ENCODE peak calls at places on chromosomes 16 and 17, in nine cellular contexts. One of them, this sample, is unnamed.

GRCh38 chr17:53032861-53033271 is 789.9 kb upstream of the KIF2B start:
- DNase-seq in Panc1: no peak
- DNase-seq in adrenal gland: no peak
- DNase-seq in ovary: no peak
- DNase-seq in CD4-positive, alpha-beta T cell: no peak
- DNase-seq in aorta: no peak
- DNase-seq in gastrocnemius medialis: peak
- DNase-seq in HCT116: peak
- DNase-seq in RWPE1: peak
- DNase-seq in this sample: peak

GRCh38 chr17:40122466-40122943 is 734 bp downstream of the MSL1 start:
- DNase-seq in Panc1: no peak
- DNase-seq in adrenal gland: peak
- DNase-seq in ovary: peak
- DNase-seq in CD4-positive, alpha-beta T cell: no peak
- DNase-seq in aorta: peak
- DNase-seq in gastrocnemius medialis: peak
- DNase-seq in HCT116: no peak
- DNase-seq in RWPE1: no peak
- DNase-seq in this sample: no peak

GRCh38 chr16:14321542-14321941 is 250.4 kb downstream of the MRTFB start:
- DNase-seq in Panc1: no peak
- DNase-seq in adrenal gland: peak
- DNase-seq in ovary: peak
- DNase-seq in CD4-positive, alpha-beta T cell: no peak
- DNase-seq in aorta: no peak
- DNase-seq in gastrocnemius medialis: no peak
- DNase-seq in HCT116: no peak
- DNase-seq in RWPE1: no peak
- DNase-seq in this sample: no peak

GRCh38 chr17:1888741-1889140 is 58.9 kb downstream of the RPA1 start:
- DNase-seq in Panc1: no peak
- DNase-seq in adrenal gland: no peak
- DNase-seq in ovary: no peak
- DNase-seq in CD4-positive, alpha-beta T cell: no peak
- DNase-seq in aorta: no peak
- DNase-seq in gastrocnemius medialis: no peak
- DNase-seq in HCT116: no peak
- DNase-seq in RWPE1: no peak
- DNase-seq in this sample: no peak

GRCh38 chr17:1002412-1002753 is 5.5 kb downstream of the TIMM22 start:
- DNase-seq in Panc1: no peak
- DNase-seq in adrenal gland: no peak
- DNase-seq in ovary: peak
- DNase-seq in CD4-positive, alpha-beta T cell: no peak
- DNase-seq in aorta: no peak
- DNase-seq in gastrocnemius medialis: no peak
- DNase-seq in HCT116: no peak
- DNase-seq in RWPE1: no peak
- DNase-seq in this sample: no peak

GRCh38 chr16:8194795-8195194 is 395.5 kb downstream of the TMEM114 start:
- DNase-seq in Panc1: no peak
- DNase-seq in adrenal gland: no peak
- DNase-seq in ovary: no peak
- DNase-seq in CD4-positive, alpha-beta T cell: no peak
- DNase-seq in aorta: no peak
- DNase-seq in gastrocnemius medialis: no peak
- DNase-seq in HCT116: no peak
- DNase-seq in RWPE1: no peak
- DNase-seq in this sample: no peak

GRCh38 chr17:82449883-82450356 is 632 bp downstream of the CYBC1 start:
- DNase-seq in Panc1: no peak
- DNase-seq in adrenal gland: no peak
- DNase-seq in ovary: no peak
- DNase-seq in CD4-positive, alpha-beta T cell: no peak
- DNase-seq in aorta: no peak
- DNase-seq in gastrocnemius medialis: no peak
- DNase-seq in HCT116: no peak
- DNase-seq in RWPE1: no peak
- DNase-seq in this sample: no peak

GRCh38 chr16:678858-679807 is 1.1 kb upstream of the STUB1 start:
- DNase-seq in Panc1: no peak
- DNase-seq in adrenal gland: peak
- DNase-seq in ovary: peak
- DNase-seq in CD4-positive, alpha-beta T cell: peak
- DNase-seq in aorta: peak
- DNase-seq in gastrocnemius medialis: peak
- DNase-seq in HCT116: no peak
- DNase-seq in RWPE1: no peak
- DNase-seq in this sample: no peak

GRCh38 chr16:81620796-81621195 is 158.3 kb upstream of the PLCG2 start:
- DNase-seq in Panc1: no peak
- DNase-seq in adrenal gland: no peak
- DNase-seq in ovary: no peak
- DNase-seq in CD4-positive, alpha-beta T cell: no peak
- DNase-seq in aorta: no peak
- DNase-seq in gastrocnemius medialis: no peak
- DNase-seq in HCT116: no peak
- DNase-seq in RWPE1: no peak
- DNase-seq in this sample: no peak

GRCh38 chr17:77458202-77459017 is 317.6 kb downstream of the SEC14L1 start:
- DNase-seq in Panc1: no peak
- DNase-seq in adrenal gland: no peak
- DNase-seq in ovary: no peak
- DNase-seq in CD4-positive, alpha-beta T cell: no peak
- DNase-seq in aorta: no peak
- DNase-seq in gastrocnemius medialis: no peak
- DNase-seq in HCT116: no peak
- DNase-seq in RWPE1: no peak
- DNase-seq in this sample: no peak

GRCh38 chr17:50196826-50197225 is 4.6 kb downstream of the COL1A1 start:
- DNase-seq in Panc1: no peak
- DNase-seq in adrenal gland: no peak
- DNase-seq in ovary: no peak
- DNase-seq in CD4-positive, alpha-beta T cell: no peak
- DNase-seq in aorta: peak
- DNase-seq in gastrocnemius medialis: peak
- DNase-seq in HCT116: no peak
- DNase-seq in RWPE1: no peak
- DNase-seq in this sample: no peak
- H3K27ac ChIP-seq in Panc1: no peak
- H3K27ac ChIP-seq in adrenal gland: no peak
- H3K27ac ChIP-seq in ovary: peak
- H3K27ac ChIP-seq in CD4-positive, alpha-beta T cell: no peak
- H3K27ac ChIP-seq in aorta: peak
- H3K27ac ChIP-seq in gastrocnemius medialis: peak
- H3K27ac ChIP-seq in HCT116: no peak
- H3K27ac ChIP-seq in RWPE1: peak
- H3K27ac ChIP-seq in this sample: no peak

GRCh38 chr17:12406623-12407228 is 259.0 kb upstream of the MYOCD start:
- DNase-seq in Panc1: no peak
- DNase-seq in adrenal gland: no peak
- DNase-seq in ovary: no peak
- DNase-seq in CD4-positive, alpha-beta T cell: no peak
- DNase-seq in aorta: no peak
- DNase-seq in gastrocnemius medialis: no peak
- DNase-seq in HCT116: no peak
- DNase-seq in RWPE1: no peak
- DNase-seq in this sample: no peak

GRCh38 chr17:12398636-12399035 is 267.1 kb upstream of the MYOCD start:
- DNase-seq in Panc1: no peak
- DNase-seq in adrenal gland: no peak
- DNase-seq in ovary: no peak
- DNase-seq in CD4-positive, alpha-beta T cell: no peak
- DNase-seq in aorta: no peak
- DNase-seq in gastrocnemius medialis: no peak
- DNase-seq in HCT116: no peak
- DNase-seq in RWPE1: no peak
- DNase-seq in this sample: no peak

GRCh38 chr17:12403881-12404398 is 261.8 kb upstream of the MYOCD start:
- DNase-seq in Panc1: no peak
- DNase-seq in adrenal gland: no peak
- DNase-seq in ovary: no peak
- DNase-seq in CD4-positive, alpha-beta T cell: no peak
- DNase-seq in aorta: no peak
- DNase-seq in gastrocnemius medialis: no peak
- DNase-seq in HCT116: no peak
- DNase-seq in RWPE1: no peak
- DNase-seq in this sample: no peak

GRCh38 chr17:12407495-12407894 is 258.2 kb upstream of the MYOCD start:
- DNase-seq in Panc1: no peak
- DNase-seq in adrenal gland: no peak
- DNase-seq in ovary: no peak
- DNase-seq in CD4-positive, alpha-beta T cell: no peak
- DNase-seq in aorta: no peak
- DNase-seq in gastrocnemius medialis: no peak
- DNase-seq in HCT116: no peak
- DNase-seq in RWPE1: no peak
- DNase-seq in this sample: no peak

DNA sequence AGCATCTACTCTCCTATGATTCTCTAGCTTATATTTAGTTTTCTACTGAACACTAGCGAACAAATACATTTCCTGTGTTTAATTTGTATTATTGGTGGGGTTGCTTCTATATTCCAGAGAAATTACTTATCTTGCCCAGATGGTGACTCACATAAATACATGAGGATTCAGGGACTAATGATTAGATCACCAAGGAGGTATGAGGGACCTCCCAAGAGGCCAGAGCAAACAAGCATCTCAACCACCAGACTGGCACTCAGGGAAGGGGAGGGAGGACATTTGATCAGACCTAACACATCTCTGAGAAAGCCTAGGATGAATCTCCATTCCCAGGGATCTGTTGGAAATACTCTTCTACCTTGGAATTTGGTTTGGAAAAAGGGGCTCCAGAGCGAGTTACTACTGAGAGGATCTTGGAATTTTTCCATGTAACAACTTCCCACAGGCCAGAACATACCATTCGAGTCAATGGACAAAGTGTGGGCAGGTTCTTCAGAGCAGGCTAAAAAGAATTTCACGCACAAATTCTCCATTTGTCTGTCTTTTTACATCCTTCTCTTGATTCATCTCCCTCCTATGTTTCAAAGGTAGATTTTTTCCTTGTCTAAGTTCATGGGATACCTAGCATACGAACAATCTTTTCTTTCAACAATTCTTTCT is 262.6 kb upstream of the MYOCD start:
- DNase-seq in Panc1: no peak
- DNase-seq in adrenal gland: no peak
- DNase-seq in ovary: no peak
- DNase-seq in CD4-positive, alpha-beta T cell: no peak
- DNase-seq in aorta: no peak
- DNase-seq in gastrocnemius medialis: no peak
- DNase-seq in HCT116: no peak
- DNase-seq in RWPE1: peak
- DNase-seq in this sample: no peak
- H3K27ac ChIP-seq in Panc1: no peak
- H3K27ac ChIP-seq in adrenal gland: no peak
- H3K27ac ChIP-seq in ovary: no peak
- H3K27ac ChIP-seq in CD4-positive, alpha-beta T cell: no peak
- H3K27ac ChIP-seq in aorta: no peak
- H3K27ac ChIP-seq in gastrocnemius medialis: no peak
- H3K27ac ChIP-seq in HCT116: no peak
- H3K27ac ChIP-seq in RWPE1: no peak
- H3K27ac ChIP-seq in this sample: no peak

GRCh38 chr16:17374668-17375255 is 96.0 kb downstream of the XYLT1 start:
- DNase-seq in Panc1: no peak
- DNase-seq in adrenal gland: no peak
- DNase-seq in ovary: no peak
- DNase-seq in CD4-positive, alpha-beta T cell: no peak
- DNase-seq in aorta: no peak
- DNase-seq in gastrocnemius medialis: no peak
- DNase-seq in HCT116: no peak
- DNase-seq in RWPE1: no peak
- DNase-seq in this sample: no peak

GRCh38 chr16:17372383-17372782 is 98.4 kb downstream of the XYLT1 start:
- DNase-seq in Panc1: no peak
- DNase-seq in adrenal gland: no peak
- DNase-seq in ovary: no peak
- DNase-seq in CD4-positive, alpha-beta T cell: no peak
- DNase-seq in aorta: no peak
- DNase-seq in gastrocnemius medialis: no peak
- DNase-seq in HCT116: no peak
- DNase-seq in RWPE1: no peak
- DNase-seq in this sample: no peak

GRCh38 chr16:17377360-17378324 is 93.1 kb downstream of the XYLT1 start:
- DNase-seq in Panc1: no peak
- DNase-seq in adrenal gland: no peak
- DNase-seq in ovary: no peak
- DNase-seq in CD4-positive, alpha-beta T cell: no peak
- DNase-seq in aorta: no peak
- DNase-seq in gastrocnemius medialis: no peak
- DNase-seq in HCT116: no peak
- DNase-seq in RWPE1: no peak
- DNase-seq in this sample: no peak

GRCh38 chr16:17373533-17373932 is 97.2 kb downstream of the XYLT1 start:
- DNase-seq in Panc1: no peak
- DNase-seq in adrenal gland: no peak
- DNase-seq in ovary: no peak
- DNase-seq in CD4-positive, alpha-beta T cell: no peak
- DNase-seq in aorta: no peak
- DNase-seq in gastrocnemius medialis: no peak
- DNase-seq in HCT116: no peak
- DNase-seq in RWPE1: no peak
- DNase-seq in this sample: no peak

GRCh38 chr16:17375388-17376304 is 95.1 kb downstream of the XYLT1 start:
- DNase-seq in Panc1: no peak
- DNase-seq in adrenal gland: no peak
- DNase-seq in ovary: no peak
- DNase-seq in CD4-positive, alpha-beta T cell: no peak
- DNase-seq in aorta: no peak
- DNase-seq in gastrocnemius medialis: no peak
- DNase-seq in HCT116: no peak
- DNase-seq in RWPE1: no peak
- DNase-seq in this sample: no peak
- H3K27ac ChIP-seq in Panc1: no peak
- H3K27ac ChIP-seq in adrenal gland: no peak
- H3K27ac ChIP-seq in ovary: no peak
- H3K27ac ChIP-seq in CD4-positive, alpha-beta T cell: no peak
- H3K27ac ChIP-seq in aorta: no peak
- H3K27ac ChIP-seq in gastrocnemius medialis: no peak
- H3K27ac ChIP-seq in HCT116: no peak
- H3K27ac ChIP-seq in RWPE1: no peak
- H3K27ac ChIP-seq in this sample: no peak

DNA sequence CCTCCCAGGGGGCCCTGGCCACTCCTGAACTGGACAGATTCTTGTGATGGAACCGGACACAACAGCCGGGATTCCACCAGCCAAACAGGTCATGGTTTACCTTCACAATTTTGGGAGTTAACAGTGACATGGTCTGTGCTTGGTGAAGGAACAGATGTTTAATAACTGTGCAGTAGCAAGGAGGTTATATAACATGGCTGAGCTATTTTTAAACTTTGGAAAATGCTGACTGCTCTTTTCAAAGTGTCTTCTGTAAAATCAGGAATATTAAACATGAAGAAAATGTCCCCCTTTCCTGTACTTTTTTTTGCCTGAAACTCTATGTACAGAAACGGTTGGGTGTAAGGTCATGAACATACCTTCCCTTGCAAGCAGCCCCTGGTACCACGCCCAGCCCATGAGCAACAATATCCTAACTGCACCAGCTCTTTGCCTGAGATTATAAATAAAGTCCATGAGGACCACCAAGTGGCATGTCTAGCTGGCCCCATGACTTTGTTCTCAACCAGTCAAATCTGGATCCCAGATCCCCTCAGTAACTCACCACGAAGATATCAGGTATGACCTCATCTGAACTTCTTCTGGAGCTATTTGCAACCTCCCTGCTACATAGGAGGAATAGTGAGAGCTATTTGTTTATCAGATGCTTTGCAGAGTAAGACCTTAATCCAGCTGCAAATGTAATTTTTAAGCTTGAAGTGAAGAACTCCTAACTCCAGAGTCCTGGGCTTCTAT is 249.1 kb downstream of the GRIN2A start:
- DNase-seq in Panc1: no peak
- DNase-seq in adrenal gland: no peak
- DNase-seq in ovary: no peak
- DNase-seq in CD4-positive, alpha-beta T cell: no peak
- DNase-seq in aorta: no peak
- DNase-seq in gastrocnemius medialis: no peak
- DNase-seq in HCT116: no peak
- DNase-seq in RWPE1: no peak
- DNase-seq in this sample: no peak
- H3K27ac ChIP-seq in Panc1: no peak
- H3K27ac ChIP-seq in adrenal gland: no peak
- H3K27ac ChIP-seq in ovary: no peak
- H3K27ac ChIP-seq in CD4-positive, alpha-beta T cell: no peak
- H3K27ac ChIP-seq in aorta: no peak
- H3K27ac ChIP-seq in gastrocnemius medialis: no peak
- H3K27ac ChIP-seq in HCT116: no peak
- H3K27ac ChIP-seq in RWPE1: no peak
- H3K27ac ChIP-seq in this sample: no peak